ENCODE peak calls at places on chromosomes 2 and 18, in seven cellular contexts. V, P, U, L, J, S and B are unnamed samples.

GRCh38 chr18:29271496-29271895 is 1094.6 kb upstream of the CDH2 start:
- DNase-seq in P (no peak), J (no peak), L (no peak), S (no peak), V (no peak), U (peak; percentile 43), B (no peak)

GRCh38 chr2:143375376-143375880 is 246.2 kb downstream of the ARHGAP15 start:
- DNase-seq in P (peak; percentile 56), S (no peak), J (no peak), V (no peak), U (peak; percentile 7), L (no peak), B (no peak)

GRCh38 chr2:19819097-19820065 is 82.4 kb downstream of the TTC32 start:
- DNase-seq in J (no peak), S (no peak), P (peak; percentile 67), L (no peak), V (no peak), U (peak; percentile 85), B (no peak)

GRCh38 chr2:164764996-164765395 is 76.6 kb downstream of the COBLL1 start:
- DNase-seq in L (no peak), J (no peak), S (no peak), P (no peak), U (peak; percentile 15), V (no peak), B (no peak)

GRCh38 chr2:129080715-129081472 is 762.2 kb upstream of the HS6ST1 start:
- DNase-seq in L (no peak), V (no peak), P (no peak), J (no peak), U (no peak), S (no peak), B (no peak)

GRCh38 chr2:149178626-149179025 is 140.1 kb downstream of the LYPD6B start:
- DNase-seq in J (no peak), V (no peak), P (no peak), U (no peak), L (no peak), S (no peak), B (no peak)

GRCh38 chr18:68532328-68532885 is 182.5 kb downstream of the TMX3 start:
- DNase-seq in P (no peak), V (no peak), L (no peak), J (no peak), S (no peak), U (no peak), B (no peak)

GRCh38 chr18:60570172-60570571 is 197.6 kb upstream of the MC4R start:
- DNase-seq in J (no peak), U (no peak), P (no peak), L (no peak), V (no peak), S (no peak), B (no peak)

GRCh38 chr2:236309669-236310029 is 45.4 kb upstream of the ASB18 start:
- DNase-seq in S (peak; percentile 5), J (peak; percentile 85), L (no peak), P (peak; percentile 58), V (no peak), U (no peak), B (no peak)

GRCh38 chr2:86069091-86069685 is 36.5 kb downstream of the POLR1A start:
- DNase-seq in V (no peak), S (no peak), J (no peak), L (no peak), P (no peak), U (no peak), B (no peak)

GRCh38 chr2:64273524-64274398 is 129.5 kb upstream of the PELI1 start:
- DNase-seq in J (no peak), L (no peak), U (peak; percentile 89), V (no peak), S (no peak), P (no peak), B (peak; percentile 75)

GRCh38 chr18:58788971-58789797 is 75.5 kb upstream of the ZNF532 start:
- DNase-seq in P (no peak), J (no peak), V (no peak), L (peak; percentile 69), S (no peak), U (peak; percentile 84), B (no peak)

GRCh38 chr2:215410932-215411285 is 25.0 kb downstream of the FN1 start:
- DNase-seq in P (no peak), S (no peak), U (peak; percentile 98), J (no peak), V (no peak), L (no peak), B (no peak)

GRCh38 chr18:21958707-21959457 is 210.5 kb upstream of the GATA6 start:
- DNase-seq in S (no peak), J (no peak), P (no peak), U (no peak), V (no peak), L (no peak), B (no peak)

GRCh38 chr2:171390941-171391516 is 42.8 kb downstream of the METTL8 start:
- DNase-seq in V (no peak), P (no peak), L (no peak), U (peak; percentile 78), J (no peak), S (no peak), B (no peak)

GRCh38 chr18:22924589-22924988 is 8.5 kb upstream of the RBBP8 start:
- DNase-seq in J (no peak), U (no peak), L (no peak), P (no peak), V (no peak), S (no peak), B (no peak)

GRCh38 chr18:23397907-23398306 is 55.2 kb upstream of the RIOK3 start:
- DNase-seq in L (no peak), P (no peak), S (no peak), U (no peak), J (no peak), V (no peak), B (no peak)

GRCh38 chr2:24174851-24175277 is at the start of gene FAM228A:
- DNase-seq in J (peak; percentile 50), S (no peak), P (no peak), L (no peak), U (no peak), V (no peak), B (no peak)

GRCh38 chr2:69694894-69695849 is 46.8 kb upstream of the ANXA4 start:
- DNase-seq in J (no peak), S (peak; percentile 68), U (peak; percentile 91), V (no peak), P (no peak), L (no peak), B (no peak)

DNA sequence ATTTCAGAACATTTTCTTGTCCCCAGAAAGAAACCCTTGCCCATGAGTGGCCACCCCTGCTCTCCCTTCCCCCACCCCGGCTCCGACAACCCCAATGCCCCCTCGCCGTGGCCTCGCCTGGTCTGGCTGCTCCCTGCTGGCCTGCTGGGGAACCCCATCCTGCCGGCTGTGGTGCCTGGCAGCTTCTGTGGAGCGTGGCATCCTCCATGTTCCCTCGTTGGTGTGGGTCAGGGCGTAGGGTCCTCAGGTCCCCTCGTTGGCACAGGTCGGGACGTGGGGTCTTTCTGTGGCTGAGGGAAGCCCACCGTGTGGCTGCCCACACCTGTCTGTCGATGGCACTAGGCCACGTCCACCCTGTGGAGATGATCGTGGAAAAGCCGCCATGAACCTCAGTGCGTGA is 61.9 kb downstream of the NFATC1 start:
- DNase-seq in J (no peak), L (no peak), P (no peak), V (no peak), U (no peak), S (no peak), B (no peak)
- H3K27ac ChIP-seq in J (no peak overlapping the region), L (no peak overlapping the region), P (peak overlapping the region; percentile 81), V (no peak overlapping the region), U (no peak overlapping the region), S (no peak overlapping the region), B (peak overlapping the region; percentile 14)

GRCh38 chr2:84899681-84900080 is 5.8 kb upstream of the TMSB10 start:
- DNase-seq in P (no peak), V (no peak), J (no peak), S (no peak), U (no peak), L (no peak), B (no peak)
- H3K4me1 ChIP-seq in P (no peaks in the 10 kb centered on the region), V (peaks cover 60% of the 10 kb centered on the region), J (peaks cover 6% of the 10 kb centered on the region), S (peaks cover 5% of the 10 kb centered on the region), U (peaks cover 17% of the 10 kb centered on the region), L (peaks cover 39% of the 10 kb centered on the region), B (no peaks in the 10 kb centered on the region)

GRCh38 chr2:199455533-199456382 is 2.0 kb downstream of the SATB2 start:
- DNase-seq in U (peak; percentile 31), S (no peak), L (peak; percentile 61), V (no peak), J (peak; percentile 91), P (peak; percentile 59), B (no peak)

GRCh38 chr2:199455186-199455532 is 2.6 kb downstream of the SATB2 start:
- DNase-seq in V (no peak), P (no peak), J (no peak), L (no peak), S (no peak), U (no peak), B (no peak)

GRCh38 chr2:199457147-199458016 is at the start of gene SATB2:
- DNase-seq in P (peak; percentile 61), S (no peak), V (no peak), U (peak; percentile 78), L (no peak), J (no peak), B (no peak)

GRCh38 chr2:199458017-199458805 is 472 bp upstream of the SATB2 start:
- DNase-seq in L (no peak), P (peak; percentile 63), S (no peak), J (peak; percentile 64), U (no peak), V (no peak), B (no peak)

DNA sequence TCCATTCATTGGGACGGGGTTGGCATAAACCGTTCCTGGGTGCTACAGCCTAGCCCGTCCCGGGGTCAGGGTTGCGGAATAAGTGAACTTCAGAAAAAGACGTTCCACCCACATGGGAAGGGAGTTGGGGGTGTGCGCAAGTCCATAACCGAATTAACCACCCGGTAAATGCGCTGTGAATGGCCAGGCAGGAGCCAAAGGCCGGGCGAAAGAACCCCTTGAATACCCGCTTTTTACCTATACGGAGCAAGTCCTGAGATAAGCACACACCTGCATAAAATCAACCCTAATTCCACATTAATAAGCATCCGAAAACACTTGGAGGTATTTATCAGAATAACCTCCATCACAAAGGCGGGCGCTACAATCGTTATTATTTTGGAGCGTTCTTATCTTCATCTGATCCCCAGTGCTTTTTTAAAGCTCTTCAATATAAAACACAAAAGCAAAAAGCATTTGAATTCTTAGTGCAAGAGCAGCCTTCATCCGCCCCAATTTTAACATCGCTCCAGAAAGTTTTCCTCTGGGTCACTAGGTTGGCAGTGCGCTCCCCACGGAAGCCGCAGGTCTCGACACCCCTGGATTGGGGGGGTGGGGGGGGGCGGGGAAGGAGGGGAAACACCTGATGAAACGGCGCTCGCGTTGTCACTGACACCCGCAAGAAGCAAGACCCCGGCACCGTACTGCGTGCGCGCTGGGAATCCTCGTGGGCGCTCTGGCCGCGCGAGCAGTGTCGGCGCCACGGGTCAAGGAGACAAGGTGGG is 1.2 kb downstream of the SATB2 start:
- DNase-seq in L (no peak), P (no peak), U (no peak), S (no peak), J (no peak), V (no peak), B (no peak)
- H3K27me3 ChIP-seq in L (peaks cover 78% of the 10 kb centered on the region), P (peaks cover 69% of the 10 kb centered on the region), U (no peaks in the 10 kb centered on the region), S (no peaks in the 10 kb centered on the region), J (peaks cover 63% of the 10 kb centered on the region), V (peaks cover 41% of the 10 kb centered on the region), B (no peaks in the 10 kb centered on the region)

DNA sequence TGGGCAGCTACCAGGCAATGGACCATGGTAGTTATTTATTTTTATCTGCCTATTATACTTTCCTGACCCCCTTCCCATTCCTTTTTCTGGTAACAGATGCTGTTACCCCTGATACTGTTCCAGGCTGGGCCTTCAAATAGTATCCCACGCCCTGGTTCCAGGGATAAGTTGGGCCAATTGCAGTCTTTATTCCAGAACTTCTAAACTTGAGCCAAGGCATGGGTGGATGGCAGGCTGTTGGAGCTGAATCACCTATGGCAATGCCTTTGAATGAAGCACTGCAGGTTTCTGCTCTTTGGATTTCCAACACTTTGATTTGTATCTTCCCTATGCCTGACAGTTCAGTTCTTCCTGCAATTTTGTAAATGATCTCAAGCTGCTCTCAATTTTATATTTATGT is 99.2 kb upstream of the LHCGR start:
- DNase-seq in L (no peak), S (no peak), J (no peak), P (no peak), V (no peak), U (no peak), B (no peak)
- H3K27ac ChIP-seq in L (no peak overlapping the region), S (no peak overlapping the region), J (no peak overlapping the region), P (no peak overlapping the region), V (no peak overlapping the region), U (peak overlapping the region; percentile 95), B (no peak overlapping the region)